ENCODE peak calls at places on chromosomes 4 and X, in nine cellular contexts. N, W, X, F, Z, Q, A, R and E are unnamed samples.

GRCh38 chr4:173807347-173807746 is 277.3 kb upstream of the HAND2 start:
- DNase-seq in X (no peak), Q (no peak), Z (no peak), W (peak; percentile 8), A (no peak), R (no peak), F (no peak), N (no peak), E (no peak)

GRCh38 chrX:67574696-67575095 is 30.9 kb downstream of the AR start:
- DNase-seq in N (peak; percentile 40), F (no peak), Q (no peak), X (no peak), W (no peak), R (no peak), A (no peak), Z (no peak), E (no peak)

GRCh38 chr4:24657768-24658617 is 73.6 kb upstream of the DHX15 start:
- DNase-seq in R (no peak), A (no peak), X (peak; percentile 32), W (peak; percentile 34), Z (peak; percentile 87), N (peak; percentile 97), Q (no peak), F (no peak), E (peak; percentile 98)

GRCh38 chrX:1477801-1478458 is 25.2 kb upstream of the ASMTL start:
- DNase-seq in F (no peak), A (no peak), R (no peak), W (no peak), X (no peak), N (no peak), Q (no peak), Z (peak; percentile 59), E (no peak)

GRCh38 chr4:85828295-85828910 is 353.5 kb downstream of the ARHGAP24 start:
- DNase-seq in X (no peak), Z (peak; percentile 53), N (peak; percentile 71), Q (no peak), A (no peak), R (no peak), W (peak; percentile 44), F (no peak), E (no peak)

GRCh38 chr4:10023806-10024205 is 2.5 kb upstream of the SLC2A9 start:
- DNase-seq in A (no peak), W (peak; percentile 74), Q (no peak), Z (no peak), R (no peak), X (no peak), N (no peak), F (peak; percentile 46), E (no peak)

GRCh38 chr4:76589402-76589801 is 154.4 kb downstream of the SHROOM3 start:
- DNase-seq in W (peak; percentile 65), N (peak; percentile 88), R (no peak), Q (no peak), Z (peak; percentile 69), F (no peak), X (no peak), A (peak; percentile 55), E (no peak)

GRCh38 chr4:159455675-159456235 is 352.9 kb downstream of the RAPGEF2 start:
- DNase-seq in F (no peak), R (no peak), Z (peak; percentile 73), Q (no peak), N (peak; percentile 48), A (no peak), W (peak; percentile 53), X (peak; percentile 13), E (no peak)

GRCh38 chr4:24382381-24382780 is 202.0 kb downstream of the DHX15 start:
- DNase-seq in N (peak; percentile 93), W (no peak), X (no peak), Z (peak; percentile 77), R (no peak), Q (no peak), A (no peak), F (no peak), E (peak; percentile 51)

GRCh38 chrX:40314070-40314469 is 216.3 kb upstream of the BCOR start:
- DNase-seq in F (no peak), W (no peak), Q (no peak), N (no peak), A (no peak), X (peak; percentile 17), R (no peak), Z (no peak), E (no peak)

GRCh38 chr4:27635936-27636913 is 775.6 kb downstream of the STIM2 start:
- DNase-seq in W (no peak), X (no peak), A (no peak), Q (no peak), Z (no peak), R (no peak), F (no peak), N (no peak), E (no peak)

GRCh38 chrX:68685722-68686683 is 38.5 kb downstream of the STARD8 start:
- DNase-seq in F (peak; percentile 69), Q (no peak), Z (peak; percentile 56), R (peak; percentile 6), W (peak; percentile 45), X (no peak), A (no peak), N (peak; percentile 63), E (no peak)

GRCh38 chr4:24702266-24702665 is 93.1 kb upstream of the SOD3 start:
- DNase-seq in A (no peak), N (no peak), Q (no peak), R (no peak), F (no peak), X (no peak), W (no peak), Z (no peak), E (no peak)

GRCh38 chr4:40238008-40238699 is 41.3 kb downstream of the RHOH start:
- DNase-seq in F (no peak), N (no peak), Q (no peak), Z (no peak), W (no peak), X (no peak), A (no peak), R (no peak), E (no peak)

GRCh38 chr4:182219400-182219799 is 23.8 kb upstream of the TENM3 start:
- DNase-seq in F (no peak), Q (no peak), R (no peak), A (no peak), Z (peak; percentile 56), W (peak; percentile 13), N (peak; percentile 76), X (no peak), E (no peak)

GRCh38 chr4:26509681-26510333 is 19.5 kb upstream of the CCKAR start:
- DNase-seq in X (no peak), Z (no peak), A (no peak), N (peak; percentile 39), Q (no peak), R (no peak), W (peak; percentile 44), F (no peak), E (no peak)

GRCh38 chr4:2484993-2485392 is 16.1 kb downstream of the RNF4 start:
- DNase-seq in Q (peak; percentile 35), A (no peak), Z (no peak), W (peak; percentile 84), R (peak; percentile 38), X (no peak), F (peak; percentile 84), N (peak; percentile 9), E (no peak)

GRCh38 chr4:3687538-3687937 is 78.6 kb upstream of the ADRA2C start:
- DNase-seq in W (no peak), X (no peak), A (no peak), N (no peak), R (no peak), F (peak; percentile 33), Q (no peak), Z (no peak), E (no peak)

GRCh38 chr4:143711543-143712159 is 11.2 kb upstream of the FREM3 start:
- DNase-seq in Q (no peak), F (no peak), N (no peak), R (no peak), Z (no peak), X (no peak), A (no peak), W (no peak), E (no peak)

GRCh38 chrX:69670001-69670555 is 54.2 kb downstream of the EDA start:
- DNase-seq in W (no peak), Q (no peak), A (no peak), Z (no peak), N (no peak), R (no peak), F (no peak), X (no peak), E (no peak)